ENCODE peak calls at places on chromosomes 1 and 21, in ten cellular contexts. C, K, F, L, S, A, D, H, M and V are unnamed samples.
A peak's percentile ranks its signal among the peaks of the same experiment; 100 is the strongest.

GRCh38 chr1:20729155-20729931 is 3.2 kb downstream of the SH2D5 start:
- DNase-seq in C (no peak), K (no peak), F (no peak), L (no peak), S (no peak), A (no peak), D (no peak), H (peak; percentile 29), M (peak; percentile 75), V (no peak)

GRCh38 chr1:25246600-25247023 is 642 bp downstream of the RSRP1 start:
- DNase-seq in C (no peak), K (no peak), F (no peak), L (no peak), S (peak; percentile 40), A (peak; percentile 40), D (no peak), H (no peak), M (no peak), V (peak; percentile 74)

GRCh38 chr1:78096976-78097375 is 51.2 kb downstream of the GIPC2 start:
- DNase-seq in C (no peak), K (no peak), F (no peak), L (no peak), S (no peak), A (no peak), D (no peak), H (no peak), M (no peak), V (no peak)

GRCh38 chr1:208040714-208041393 is 129.9 kb upstream of the CD34 start:
- DNase-seq in C (no peak), K (no peak), F (no peak), L (no peak), S (no peak), A (no peak), D (no peak), H (no peak), M (no peak), V (no peak)

GRCh38 chr1:203480525-203481084 is 5.0 kb downstream of the PRELP start:
- DNase-seq in C (peak; percentile 86), K (peak; percentile 87), F (peak; percentile 40), L (peak; percentile 97), S (peak; percentile 53), A (peak; percentile 96), D (peak; percentile 84), H (peak; percentile 57), M (peak; percentile 85), V (peak; percentile 84)

GRCh38 chr1:173628888-173629287 is 6.2 kb upstream of the TEX50 start:
- DNase-seq in C (no peak), K (peak; percentile 38), F (no peak), L (no peak), S (no peak), A (no peak), D (no peak), H (no peak), M (no peak), V (no peak)

GRCh38 chr1:36187800-36188593 is 32.0 kb downstream of the MAP7D1 start:
- DNase-seq in C (peak; percentile 74), K (peak; percentile 85), F (peak; percentile 88), L (peak; percentile 92), S (peak; percentile 89), A (peak; percentile 88), D (peak; percentile 80), H (peak; percentile 85), M (peak; percentile 91), V (peak; percentile 94)

GRCh38 chr1:151372411-151372934 is at the start of gene SELENBP1:
- DNase-seq in C (no peak), K (peak; percentile 54), F (peak; percentile 37), L (peak; percentile 71), S (peak; percentile 97), A (peak; percentile 62), D (peak; percentile 38), H (peak; percentile 88), M (peak; percentile 89), V (peak; percentile 95)

GRCh38 chr1:7127322-7128050 is 342.2 kb downstream of the CAMTA1 start:
- DNase-seq in C (no peak), K (no peak), F (no peak), L (no peak), S (no peak), A (no peak), D (no peak), H (no peak), M (no peak), V (no peak)

GRCh38 chr21:24955275-24955961 is 651.9 kb downstream of the MRPL39 start:
- DNase-seq in C (no peak), K (no peak), F (no peak), L (no peak), S (no peak), A (no peak), D (no peak), H (no peak), M (no peak), V (no peak)

GRCh38 chr1:240320645-240321044 is 229.0 kb downstream of the FMN2 start:
- DNase-seq in C (no peak), K (no peak), F (no peak), L (peak; percentile 18), S (no peak), A (no peak), D (no peak), H (no peak), M (no peak), V (no peak)
- H3K4me3 ChIP-seq in C (no peak overlapping the region), K (no peak overlapping the region), F (no peak overlapping the region), L (no peak overlapping the region), S (no peak overlapping the region), A (no peak overlapping the region), D (no peak overlapping the region), H (no peak overlapping the region), M (no peak overlapping the region), V (no peak overlapping the region)

DNA sequence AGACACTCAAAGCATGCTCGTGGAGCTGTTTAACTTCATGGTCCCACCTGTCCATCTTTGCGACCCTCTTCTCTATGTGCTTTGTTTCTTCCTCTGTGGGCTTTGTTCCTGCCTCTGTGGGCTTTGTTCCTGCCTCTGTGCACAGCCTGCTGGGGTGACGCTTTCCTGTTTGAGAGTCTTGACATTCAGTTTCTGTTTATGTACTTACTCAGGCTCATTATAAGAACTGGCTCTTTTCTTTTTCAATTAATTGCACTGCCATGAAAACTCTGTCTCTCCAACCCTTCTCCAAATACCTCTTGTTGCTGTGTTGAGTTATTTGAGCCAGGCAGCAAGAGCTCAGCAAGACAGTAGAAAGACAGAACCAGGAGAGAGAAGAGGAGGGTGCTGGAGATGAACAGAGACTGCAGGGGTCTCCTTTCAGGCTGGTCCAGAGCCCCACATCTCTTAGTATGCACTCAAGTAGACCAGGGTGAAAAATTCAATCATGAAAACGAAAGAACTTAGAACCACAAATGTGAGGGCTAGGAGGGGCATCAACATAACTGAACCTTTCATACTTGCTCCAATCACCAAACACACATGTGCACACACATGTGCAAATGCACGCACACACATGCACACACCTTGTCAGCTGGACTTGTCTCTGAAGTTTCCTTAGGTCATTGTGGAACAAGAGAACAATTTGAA is 88.3 kb upstream of the SGIP1 start:
- DNase-seq in C (no peak), K (no peak), F (no peak), L (no peak), S (no peak), A (no peak), D (no peak), H (peak; percentile 35), M (no peak), V (no peak)
- H3K4me3 ChIP-seq in C (no peak overlapping the region), K (no peak overlapping the region), F (no peak overlapping the region), L (no peak overlapping the region), S (no peak overlapping the region), A (no peak overlapping the region), D (no peak overlapping the region), H (no peak overlapping the region), M (no peak overlapping the region), V (no peak overlapping the region)

GRCh38 chr1:175841613-175842234 is 98.3 kb upstream of the TNR start:
- DNase-seq in C (no peak), K (no peak), F (no peak), L (no peak), S (no peak), A (no peak), D (no peak), H (no peak), M (no peak), V (no peak)

GRCh38 chr1:175842545-175842944 is 99.2 kb upstream of the TNR start:
- DNase-seq in C (no peak), K (no peak), F (no peak), L (no peak), S (no peak), A (no peak), D (no peak), H (no peak), M (no peak), V (no peak)

GRCh38 chr1:175840787-175841186 is 97.4 kb upstream of the TNR start:
- DNase-seq in C (no peak), K (no peak), F (no peak), L (no peak), S (no peak), A (no peak), D (no peak), H (no peak), M (no peak), V (no peak)

GRCh38 chr1:175844877-175845276 is 101.5 kb upstream of the TNR start:
- DNase-seq in C (no peak), K (no peak), F (no peak), L (no peak), S (no peak), A (no peak), D (no peak), H (no peak), M (no peak), V (no peak)

GRCh38 chr1:175839678-175840669 is 96.6 kb upstream of the TNR start:
- DNase-seq in C (no peak), K (peak; percentile 33), F (no peak), L (no peak), S (no peak), A (no peak), D (no peak), H (no peak), M (no peak), V (no peak)
- H3K4me3 ChIP-seq in C (no peak overlapping the region), K (no peak overlapping the region), F (no peak overlapping the region), L (peak overlapping the region; percentile 12), S (no peak overlapping the region), A (no peak overlapping the region), D (no peak overlapping the region), H (no peak overlapping the region), M (no peak overlapping the region), V (no peak overlapping the region)

GRCh38 chr21:44350773-44351481 is 2.5 kb upstream of the TRPM2 start:
- DNase-seq in C (no peak), K (no peak), F (no peak), L (no peak), S (no peak), A (no peak), D (no peak), H (no peak), M (peak; percentile 74), V (no peak)

GRCh38 chr21:44349416-44349846 is 4.0 kb upstream of the TRPM2 start:
- DNase-seq in C (no peak), K (no peak), F (no peak), L (no peak), S (no peak), A (no peak), D (no peak), H (no peak), M (peak; percentile 63), V (no peak)

GRCh38 chr21:44348861-44349260 is 4.6 kb upstream of the TRPM2 start:
- DNase-seq in C (no peak), K (no peak), F (no peak), L (no peak), S (no peak), A (no peak), D (no peak), H (no peak), M (peak; percentile 75), V (no peak)

GRCh38 chr21:44351535-44352252 is 1.7 kb upstream of the TRPM2 start:
- DNase-seq in C (no peak), K (no peak), F (no peak), L (no peak), S (no peak), A (no peak), D (no peak), H (no peak), M (no peak), V (no peak)

GRCh38 chr21:44349847-44350772 is 3.3 kb upstream of the TRPM2 start:
- DNase-seq in C (no peak), K (no peak), F (no peak), L (no peak), S (no peak), A (no peak), D (no peak), H (no peak), M (peak; percentile 76), V (no peak)
- H3K4me3 ChIP-seq in C (no peak overlapping the region), K (no peak overlapping the region), F (no peak overlapping the region), L (no peak overlapping the region), S (no peak overlapping the region), A (no peak overlapping the region), D (no peak overlapping the region), H (no peak overlapping the region), M (no peak overlapping the region), V (no peak overlapping the region)